ENCODE peak calls at places on chromosomes 2 and 18, in four cellular contexts. W is K562, L is HepG2, Z is GM12878. E is an unnamed sample.

GRCh38 chr2:170163666-170164065 is 14.3 kb upstream of the MYO3B start:
- DNase-seq in L (no peak), Z (no peak), W (no peak), E (no peak)

GRCh38 chr18:29191263-29191662 is 1014.3 kb upstream of the CDH2 start:
- DNase-seq in Z (no peak), W (no peak), L (peak; percentile 1), E (peak; percentile 28)

GRCh38 chr18:55419132-55419938 is 168.7 kb downstream of the TCF4 start:
- DNase-seq in Z (no peak), W (no peak), L (no peak), E (no peak)

GRCh38 chr2:81853331-81853730 is 1548.8 kb upstream of the LRRTM1 start:
- DNase-seq in Z (no peak), L (no peak), W (no peak), E (no peak)

GRCh38 chr2:120443946-120444345 is 98.0 kb downstream of the INHBB start:
- DNase-seq in Z (no peak), W (no peak), L (no peak), E (no peak)

GRCh38 chr18:46627136-46627535 is 29.9 kb downstream of the LOXHD1 start:
- DNase-seq in L (no peak), W (no peak), Z (no peak), E (no peak)

GRCh38 chr2:240570531-240571313 is 2.4 kb downstream of the RNPEPL1 start:
- DNase-seq in W (no peak), Z (no peak), L (no peak), E (no peak)

GRCh38 chr2:168278424-168278888 is 31.1 kb upstream of the STK39 start:
- DNase-seq in Z (no peak), W (no peak), L (peak; percentile 71), E (no peak)

GRCh38 chr18:7329036-7329435 is 98.1 kb downstream of the LRRC30 start:
- DNase-seq in Z (no peak), L (no peak), W (no peak), E (no peak)

GRCh38 chr2:39524756-39525635 is 87.9 kb upstream of the MAP4K3 start:
- DNase-seq in Z (no peak), W (no peak), L (no peak), E (no peak)

GRCh38 chr2:68745006-68745405 is 10.4 kb downstream of the ARHGAP25 start:
- DNase-seq in W (no peak), Z (no peak), L (no peak), E (no peak)

GRCh38 chr2:191064590-191064989 is 50.6 kb upstream of the STAT1 start:
- DNase-seq in W (no peak), Z (no peak), L (no peak), E (no peak)

GRCh38 chr2:53740170-53740569 is 27.4 kb upstream of the CHAC2 start:
- DNase-seq in W (no peak), Z (no peak), L (peak; percentile 40), E (peak; percentile 7)

GRCh38 chr2:212364106-212364505 is 174.5 kb downstream of the ERBB4 start:
- DNase-seq in W (no peak), L (no peak), Z (no peak), E (no peak)

GRCh38 chr2:15159751-15160177 is 401.4 kb downstream of the NBAS start:
- DNase-seq in W (peak; percentile 39), Z (no peak), L (peak; percentile 49), E (peak; percentile 33)

GRCh38 chr2:19362094-19362649 is 3.7 kb upstream of the OSR1 start:
- DNase-seq in L (no peak), W (no peak), Z (no peak), E (no peak)

GRCh38 chr2:70767699-70768584 is at the start of gene ADD2:
- DNase-seq in L (no peak), W (peak; percentile 86), Z (no peak), E (peak; percentile 82)

GRCh38 chr2:19887508-19887907 is 14.3 kb downstream of the TTC32 start:
- DNase-seq in L (no peak), W (no peak), Z (no peak), E (peak; percentile 3)

GRCh38 chr2:75327334-75327733 is 128.0 kb upstream of the TACR1 start:
- DNase-seq in Z (no peak), L (no peak), W (no peak), E (peak; percentile 19)

GRCh38 chr2:200159366-200159720 is 147.2 kb upstream of the SPATS2L start:
- DNase-seq in W (no peak), Z (no peak), L (no peak), E (no peak)

GRCh38 chr2:240997141-240997855 is 1.1 kb upstream of the SNED1 start:
- DNase-seq in Z (no peak), L (peak; percentile 27), W (no peak), E (no peak)

GRCh38 chr2:23500836-23501235 is 115.9 kb downstream of the KLHL29 start:
- DNase-seq in Z (no peak), W (no peak), L (no peak), E (no peak)

GRCh38 chr2:238615187-238615586 is 188.5 kb downstream of the ASB1 start:
- DNase-seq in Z (no peak), L (no peak), W (no peak), E (no peak)

GRCh38 chr2:215324811-215325210 is 13.0 kb downstream of the ATIC start:
- DNase-seq in W (no peak), L (no peak), Z (no peak), E (no peak)

GRCh38 chr2:190922411-190922810 is 41.8 kb downstream of the GLS start:
- DNase-seq in Z (no peak), L (no peak), W (no peak), E (no peak)

GRCh38 chr2:50674876-50675275 is 357.1 kb downstream of the NRXN1 start:
- DNase-seq in W (no peak), L (peak; percentile 9), Z (no peak), E (no peak)

GRCh38 chr2:239206851-239207250 is 194.0 kb downstream of the HDAC4 start:
- DNase-seq in Z (no peak), W (no peak), L (no peak), E (no peak)

GRCh38 chr2:105711394-105711793 is 33.3 kb upstream of the NCK2 start:
- DNase-seq in Z (no peak), L (no peak), W (no peak), E (no peak)

GRCh38 chr18:68448736-68449135 is 266.2 kb downstream of the TMX3 start:
- DNase-seq in L (no peak), W (no peak), Z (no peak), E (no peak)

GRCh38 chr2:201419057-201419635 is 32.1 kb downstream of the TRAK2 start:
- DNase-seq in W (no peak), L (no peak), Z (no peak), E (no peak)

GRCh38 chr2:61620244-61621159 is 82.3 kb upstream of the XPO1 start:
- DNase-seq in W (peak; percentile 66), Z (no peak), L (peak; percentile 25), E (no peak)

GRCh38 chr18:26546170-26546874 is 2.0 kb downstream of the KCTD1 start:
- DNase-seq in W (no peak), L (no peak), Z (no peak), E (no peak)

GRCh38 chr18:62119884-62120283 is 67.0 kb downstream of the PIGN start:
- DNase-seq in L (no peak), Z (no peak), W (no peak), E (no peak)

GRCh38 chr2:36820942-36821605 is 124.6 kb downstream of the VIT start:
- DNase-seq in W (no peak), Z (no peak), L (peak; percentile 55), E (no peak)
- TF ChIP-seq BHLHE40 in W (no peak), Z (no peak), L (no peak), E (no peak)

DNA sequence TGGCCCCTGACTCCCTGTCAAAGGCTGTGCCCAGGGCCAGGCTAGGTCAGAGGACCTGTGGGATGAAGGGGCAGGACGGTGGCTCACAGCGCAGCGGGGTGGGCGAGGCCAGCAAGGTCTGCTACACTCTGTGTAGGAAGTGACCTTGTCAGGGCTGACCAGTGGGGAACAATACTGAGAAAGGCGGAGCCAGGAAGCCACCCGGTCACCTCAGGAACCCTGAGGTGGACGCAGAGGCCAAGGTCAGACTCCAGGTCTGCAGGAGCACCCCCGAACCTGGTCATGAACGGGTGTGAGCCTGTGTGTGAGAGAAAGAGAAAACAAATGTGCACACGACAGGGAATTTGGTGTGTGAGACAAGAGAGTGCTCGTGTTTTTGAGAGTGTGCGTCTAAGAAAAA is 72.3 kb downstream of the SMAD7 start:
- DNase-seq in Z (no peak), W (peak; percentile 52), L (peak; percentile 47), E (no peak)
- TF ChIP-seq FOXM1 in Z (no peak), W (no peak), L (no peak), E (no peak)

GRCh38 chr2:121746071-121746578 is 9.3 kb upstream of the TSN start:
- DNase-seq in L (no peak), W (peak; percentile 4), Z (no peak), E (no peak)

DNA sequence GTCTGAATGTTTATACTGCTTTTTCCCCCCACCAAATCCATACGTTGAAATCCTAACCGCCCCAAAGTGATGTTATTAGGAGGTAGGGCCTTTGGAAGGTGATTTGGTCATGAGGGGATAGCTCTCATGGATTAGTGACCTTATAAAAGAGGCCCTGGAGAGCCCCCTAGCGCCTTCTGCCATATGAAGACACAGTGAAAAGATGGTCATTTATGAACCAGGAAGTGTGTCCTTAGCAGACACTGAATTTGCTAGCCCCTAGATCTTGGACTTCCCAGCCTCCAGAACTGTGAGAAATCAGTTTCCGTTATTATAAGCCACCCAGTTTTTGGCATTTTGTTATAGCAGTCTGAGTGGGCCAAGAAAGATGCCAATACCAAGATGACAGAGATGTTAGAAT is 7.2 kb upstream of the TSN start:
- DNase-seq in W (peak; percentile 13), Z (no peak), L (peak; percentile 55), E (no peak)
- TF ChIP-seq TARDBP in W (no peak), Z (no peak), L (no peak), E (no peak)

GRCh38 chr2:22355816-22356433 is 1029.1 kb upstream of the KLHL29 start:
- DNase-seq in W (peak; percentile 57), Z (no peak), L (peak; percentile 33), E (peak; percentile 58)
- TF ChIP-seq BHLHE40 in W (no peak), Z (no peak), L (no peak), E (no peak)

GRCh38 chr2:236840857-236841256 is 244.8 kb upstream of the COPS8 start:
- DNase-seq in Z (no peak), L (no peak), W (no peak), E (no peak)

GRCh38 chr2:236841389-236841788 is 244.3 kb upstream of the COPS8 start:
- DNase-seq in Z (no peak), L (no peak), W (no peak), E (no peak)

GRCh38 chr2:236840215-236840614 is 245.5 kb upstream of the COPS8 start:
- DNase-seq in Z (no peak), L (no peak), W (no peak), E (no peak)

GRCh38 chr2:236843061-236843460 is 242.6 kb upstream of the COPS8 start:
- DNase-seq in Z (no peak), W (no peak), L (no peak), E (no peak)

GRCh38 chr2:236843604-236844003 is 242.1 kb upstream of the COPS8 start:
- DNase-seq in W (no peak), Z (no peak), L (no peak), E (no peak)
- TF ChIP-seq FOXM1 in W (no peak), Z (no peak), L (no peak), E (no peak)

DNA sequence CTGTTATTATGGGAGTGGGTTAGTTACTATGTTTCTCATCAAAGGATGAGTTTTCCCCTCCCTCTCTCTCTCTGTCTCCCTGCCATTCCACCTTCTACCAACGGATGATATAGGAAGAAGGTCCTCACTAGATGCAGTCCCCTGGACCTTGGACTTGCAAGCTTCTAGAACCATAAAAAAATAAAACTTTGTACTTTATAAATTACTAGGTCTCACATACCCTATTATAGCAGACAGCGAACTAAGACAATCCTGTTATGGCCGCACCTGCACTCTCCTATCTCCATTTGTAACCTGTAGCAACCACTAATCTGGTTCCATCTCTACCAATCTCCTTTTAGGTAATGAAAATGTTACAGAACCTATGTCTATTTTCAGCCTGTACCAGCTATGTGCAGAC is 564.9 kb downstream of the CNTNAP5 start:
- DNase-seq in W (no peak), Z (no peak), L (no peak), E (no peak)
- TF ChIP-seq TARDBP in W (no peak), Z (no peak), L (no peak), E (no peak)

E was measured in HEK293T.